ENCODE peak calls at places on chromosomes 1 and 21, in ten cellular contexts. S is effector memory CD8-positive, alpha-beta T cell; U is MV-4-11; N is small intestine; M is MM.1S; Y is heart left ventricle; K is ELR; W is prostate gland; P is stimulated activated CD8-positive, alpha-beta memory T cell treated with anti-CD3 and anti-CD28 coated beads, Interleukin-7, amount 100 ng/mL, for 1 hour; Q is NCI-H1694. V is an unnamed sample.

GRCh38 chr1:155300024-155300423 is 1.2 kb downstream of the PKLR start:
- DNase-seq in N (no peak), Q (no peak), U (no peak), Y (no peak), M (no peak), W (no peak), P (no peak), K (no peak), S (no peak), V (no peak)

GRCh38 chr1:202200112-202200548 is 6.5 kb downstream of the LGR6 start:
- DNase-seq in U (no peak), K (peak), N (peak), S (no peak), W (no peak), P (no peak), Q (no peak), M (no peak), Y (no peak), V (peak)

GRCh38 chr1:37167479-37167878 is 133.2 kb upstream of the GRIK3 start:
- DNase-seq in U (no peak), Y (no peak), W (no peak), N (no peak), K (no peak), S (no peak), Q (no peak), P (no peak), M (no peak), V (no peak)

GRCh38 chr21:39144191-39144590 is 39.1 kb downstream of the PSMG1 start:
- DNase-seq in K (no peak), M (no peak), P (no peak), N (no peak), W (no peak), Q (no peak), Y (no peak), S (no peak), U (no peak), V (no peak)

GRCh38 chr1:113140588-113141446 is 67.8 kb downstream of the LRIG2 start:
- DNase-seq in Y (peak), M (peak), N (peak), S (peak), U (peak), P (peak), Q (peak), K (peak), W (peak), V (peak)

GRCh38 chr1:74502432-74502831 is 10.0 kb downstream of the LRRC53 start:
- DNase-seq in Y (no peak), Q (no peak), W (no peak), K (peak), U (peak), P (no peak), N (no peak), S (no peak), M (peak), V (no peak)

GRCh38 chr1:170225735-170226524 is 80.2 kb downstream of the NTMT2 start:
- DNase-seq in Q (no peak), N (no peak), S (no peak), Y (no peak), W (peak), M (no peak), P (no peak), K (no peak), U (no peak), V (no peak)

GRCh38 chr1:196608401-196609113 is at the start of gene KCNT2:
- DNase-seq in K (peak), Q (peak), P (no peak), N (peak), U (no peak), M (no peak), Y (peak), S (no peak), W (peak), V (peak)

GRCh38 chr1:91798741-91799140 is 87.2 kb downstream of the TGFBR3 start:
- DNase-seq in Q (no peak), P (no peak), M (no peak), U (no peak), Y (no peak), W (no peak), N (no peak), S (no peak), K (no peak), V (no peak)

GRCh38 chr1:31694910-31695300 is 8.9 kb downstream of the COL16A1 start:
- DNase-seq in M (no peak), S (no peak), N (no peak), Y (no peak), P (no peak), K (no peak), U (no peak), W (no peak), Q (no peak), V (no peak)

GRCh38 chr1:7975212-7975865 is 13.8 kb downstream of the PARK7 start:
- DNase-seq in Y (peak), P (no peak), S (no peak), M (no peak), N (peak), U (peak), W (peak), K (peak), Q (peak), V (peak)

GRCh38 chr1:59218521-59219236 is 78.2 kb upstream of the FGGY start:
- DNase-seq in P (no peak), N (no peak), K (no peak), Y (no peak), U (peak), S (no peak), M (no peak), W (no peak), Q (no peak), V (peak)

GRCh38 chr1:232641507-232641906 is 11.6 kb upstream of the SIPA1L2 start:
- DNase-seq in W (no peak), S (no peak), K (no peak), U (no peak), Q (no peak), M (no peak), P (no peak), Y (no peak), N (no peak), V (no peak)

GRCh38 chr1:212712451-212713303 is 13.0 kb upstream of the BATF3 start:
- DNase-seq in S (no peak), P (no peak), K (peak), N (no peak), W (no peak), Q (no peak), M (peak), U (peak), Y (no peak), V (no peak)

GRCh38 chr1:180926164-180926981 is 13.7 kb downstream of the KIAA1614 start:
- DNase-seq in Q (peak), M (no peak), W (no peak), U (peak), K (peak), S (no peak), N (no peak), P (no peak), Y (peak), V (no peak)

GRCh38 chr21:35732788-35733187 is 327.5 kb downstream of the SETD4 start:
- DNase-seq in M (no peak), U (no peak), K (no peak), Q (no peak), N (peak), W (peak), Y (no peak), S (no peak), P (no peak), V (no peak)

GRCh38 chr21:32770514-32771133 is 931 bp downstream of the PAXBP1 start:
- DNase-seq in M (peak), N (peak), P (no peak), U (no peak), S (no peak), Y (no peak), W (peak), K (peak), Q (no peak), V (no peak)

GRCh38 chr1:208997726-208998312 is 585.7 kb upstream of the CAMK1G start:
- DNase-seq in W (no peak), S (no peak), U (no peak), Q (no peak), P (no peak), K (peak), Y (no peak), M (no peak), N (no peak), V (no peak)

GRCh38 chr1:162882248-162882666 is 21.3 kb upstream of the CCDC190 start:
- DNase-seq in P (no peak), U (no peak), M (no peak), Q (peak), S (no peak), W (no peak), K (no peak), N (no peak), Y (no peak), V (no peak)

GRCh38 chr1:151137789-151138188 is 8.6 kb downstream of the SEMA6C start:
- DNase-seq in P (no peak), U (no peak), M (no peak), W (no peak), K (no peak), S (no peak), Q (no peak), N (no peak), Y (no peak), V (no peak)

GRCh38 chr1:115807723-115808122 is 33.2 kb downstream of the NHLH2 start:
- DNase-seq in Q (peak), W (peak), U (peak), Y (peak), P (no peak), M (peak), S (peak), K (peak), N (peak), V (peak)

GRCh38 chr1:222241410-222241809 is 306.5 kb downstream of the HHIPL2 start:
- DNase-seq in M (no peak), S (no peak), K (no peak), N (no peak), P (no peak), Y (no peak), U (no peak), W (no peak), Q (no peak), V (no peak)

GRCh38 chr1:192544983-192545393 is 30.6 kb upstream of the RGS1 start:
- DNase-seq in Q (no peak), Y (no peak), P (no peak), U (peak), S (no peak), M (peak), W (no peak), K (peak), N (no peak), V (no peak)

GRCh38 chr1:226060976-226061792 is 1.3 kb upstream of the H3-3A start:
- DNase-seq in P (no peak), K (no peak), N (peak), S (no peak), U (no peak), M (no peak), W (no peak), Q (peak), Y (no peak), V (no peak)

GRCh38 chr21:46422636-46423241 is 36.0 kb upstream of the DIP2A start:
- DNase-seq in U (no peak), M (no peak), W (no peak), N (no peak), K (no peak), S (no peak), P (no peak), Y (no peak), Q (no peak), V (no peak)

GRCh38 chr1:111880866-111881837 is 108.3 kb downstream of the KCND3 start:
- DNase-seq in Y (peak), Q (no peak), N (no peak), S (no peak), M (no peak), P (no peak), W (peak), K (no peak), U (no peak), V (no peak)